ENCODE peak calls at places on chromosome 3, in eight cellular contexts. D is AG04450, Q is heart left ventricle, E is heart right ventricle, K is IMR-90, N is fibroblast of lung, A is ovary, W is astrocyte. Z is an unnamed sample. For H3K27me3, the result is how much of the 10 kb centered on the place peaks cover.

GRCh38 chr3:16455001-16455400 is 58.5 kb downstream of the RFTN1 start:
- DNase-seq in D (no peak), Q (no peak), E (no peak), K (no peak), N (no peak), A (peak), W (peak), Z (no peak)

GRCh38 chr3:21484323-21485154 is 266.5 kb downstream of the ZNF385D start:
- DNase-seq in D (peak), Q (peak), E (peak), K (peak), N (peak), A (peak), W (peak), Z (no peak)

GRCh38 chr3:36456784-36457183 is 76.5 kb downstream of the STAC start:
- DNase-seq in D (no peak), Q (no peak), E (no peak), K (no peak), N (no peak), A (no peak), W (no peak), Z (no peak)

GRCh38 chr3:45795882-45796765 is at the start of gene SLC6A20:
- DNase-seq in D (no peak), Q (no peak), E (no peak), K (no peak), N (no peak), A (no peak), W (no peak), Z (peak)

GRCh38 chr3:34782876-34783275 is 856.4 kb upstream of the ARPP21 start:
- DNase-seq in D (no peak), Q (no peak), E (no peak), K (no peak), N (no peak), A (no peak), W (no peak), Z (no peak)

GRCh38 chr3:43894176-43895049 is 203.7 kb downstream of the ABHD5 start:
- DNase-seq in D (peak), Q (peak), E (peak), K (peak), N (peak), A (peak), W (peak), Z (peak)

GRCh38 chr3:112302881-112303761 is 9.1 kb upstream of the SLC9C1 start:
- DNase-seq in D (no peak), Q (no peak), E (no peak), K (peak), N (peak), A (no peak), W (peak), Z (no peak)

GRCh38 chr3:53804697-53805462 is 41.3 kb downstream of the CHDH start:
- DNase-seq in D (peak), Q (no peak), E (no peak), K (peak), N (peak), A (no peak), W (peak), Z (peak)

GRCh38 chr3:129575987-129576364 is 30.5 kb downstream of the PLXND1 start:
- DNase-seq in D (no peak), Q (no peak), E (no peak), K (no peak), N (no peak), A (no peak), W (no peak), Z (no peak)

GRCh38 chr3:196502775-196503181 is 790 bp downstream of the RNF168 start:
- DNase-seq in D (peak), Q (peak), E (peak), K (peak), N (peak), A (peak), W (peak), Z (peak)

GRCh38 chr3:196504556-196504955 is 988 bp upstream of the RNF168 start:
- DNase-seq in D (no peak), Q (no peak), E (no peak), K (no peak), N (no peak), A (no peak), W (no peak), Z (no peak)

GRCh38 chr3:196499061-196499460 is 4.5 kb downstream of the RNF168 start:
- DNase-seq in D (no peak), Q (no peak), E (no peak), K (peak), N (peak), A (no peak), W (peak), Z (no peak)

GRCh38 chr3:196499807-196500524 is 3.6 kb downstream of the RNF168 start:
- DNase-seq in D (no peak), Q (no peak), E (no peak), K (no peak), N (peak), A (no peak), W (no peak), Z (no peak)

GRCh38 chr3:196501316-196502064 is 2.1 kb downstream of the RNF168 start:
- DNase-seq in D (no peak), Q (no peak), E (no peak), K (peak), N (peak), A (no peak), W (peak), Z (no peak)
- H3K27ac ChIP-seq in D (no peak), Q (peak), E (peak), K (peak), N (peak), A (no peak), W (peak), Z (no peak)

GRCh38 chr3:65593780-65594752 is 444.7 kb downstream of the MAGI1 start:
- DNase-seq in D (no peak), Q (no peak), E (no peak), K (no peak), N (no peak), A (no peak), W (no peak), Z (no peak)
- H3K4me3 ChIP-seq in D (no peak), Q (no peak), E (no peak), K (no peak), N (no peak), A (no peak), W (no peak), Z (no peak)

GRCh38 chr3:184311633-184312032 is 2.8 kb upstream of the EIF4G1 start:
- DNase-seq in D (no peak), Q (no peak), E (no peak), K (no peak), N (no peak), A (no peak), W (no peak), Z (no peak)

GRCh38 chr3:184306573-184306972 is 7.5 kb downstream of the PSMD2 start:
- DNase-seq in D (no peak), Q (no peak), E (no peak), K (no peak), N (no peak), A (no peak), W (no peak), Z (no peak)

GRCh38 chr3:184305577-184305976 is 6.5 kb downstream of the PSMD2 start:
- DNase-seq in D (no peak), Q (no peak), E (no peak), K (peak), N (no peak), A (no peak), W (no peak), Z (no peak)

GRCh38 chr3:184314363-184314699 is at the start of gene EIF4G1:
- DNase-seq in D (peak), Q (peak), E (peak), K (peak), N (peak), A (peak), W (peak), Z (peak)

DNA sequence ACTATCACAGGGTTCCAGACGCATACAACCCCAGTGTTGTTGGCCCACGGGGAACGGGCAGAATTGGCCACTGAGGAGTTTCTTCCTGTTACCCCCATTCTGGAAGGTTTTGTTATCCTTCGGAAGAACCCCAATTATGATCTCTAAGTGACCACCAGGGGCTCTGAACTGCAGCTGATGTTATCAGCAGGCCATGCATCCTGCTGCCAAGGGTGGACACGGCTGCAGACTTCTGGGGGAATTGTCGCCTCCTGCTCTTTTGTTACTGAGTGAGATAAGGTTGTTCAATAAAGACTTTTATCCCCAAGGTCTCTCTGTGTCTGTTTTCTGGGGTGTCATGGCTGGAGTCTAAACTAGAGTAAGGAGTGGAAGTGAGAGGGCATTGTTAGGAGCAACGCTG is 5.7 kb upstream of the EIF4G1 start:
- DNase-seq in D (no peak), Q (no peak), E (no peak), K (no peak), N (no peak), A (no peak), W (no peak), Z (no peak)
- H3K27me3 ChIP-seq in D (under half), Q (under half), E (under half), K (under half), N (under half), A (under half), W (under half), Z (under half)

GRCh38 chr3:124557433-124558232 is 172.6 kb upstream of the UMPS start:
- DNase-seq in D (peak), Q (no peak), E (no peak), K (peak), N (peak), A (no peak), W (peak), Z (no peak)
- H3K27ac ChIP-seq in D (no peak), Q (no peak), E (no peak), K (no peak), N (no peak), A (no peak), W (no peak), Z (no peak)

Z was measured in SJSA1.